ENCODE peak calls at places on chromosomes 12 and 14, in eight cellular contexts. V is RPMI7951, Y is GM04504, N is HT1080, W is lung, O is NCI-H1694, Z is colonic mucosa, T is brain microvascular endothelial cell. J is an unnamed sample.

GRCh38 chr14:53882684-53883083 is 73.9 kb downstream of the BMP4 start:
- DNase-seq in Y (no peak), W (no peak), Z (no peak), V (no peak), T (no peak), O (no peak), N (no peak), J (peak)

GRCh38 chr12:130007771-130008170 is 103.9 kb upstream of the TMEM132D start:
- DNase-seq in O (no peak), T (no peak), N (no peak), W (no peak), Z (no peak), V (no peak), Y (no peak), J (no peak)

GRCh38 chr12:64965920-64966319 is 141.5 kb downstream of the TBC1D30 start:
- DNase-seq in O (no peak), N (no peak), Z (no peak), W (no peak), V (no peak), Y (no peak), T (no peak), J (no peak)

GRCh38 chr12:76037130-76038105 is 5.8 kb upstream of the PHLDA1 start:
- DNase-seq in N (peak), O (peak), V (peak), Z (peak), Y (no peak), W (no peak), T (peak), J (peak)

GRCh38 chr12:46150735-46151134 is 118.1 kb downstream of the SLC38A1 start:
- DNase-seq in T (no peak), Z (no peak), V (no peak), O (no peak), N (no peak), W (no peak), Y (no peak), J (no peak)

GRCh38 chr12:109836916-109837315 is 3.7 kb upstream of the TRPV4 start:
- DNase-seq in Z (no peak), N (peak), W (no peak), O (no peak), Y (no peak), T (no peak), V (no peak), J (peak)

GRCh38 chr12:28872654-28873268 is 276.3 kb upstream of the FAR2 start:
- DNase-seq in N (peak), W (peak), Y (peak), Z (peak), T (peak), V (peak), O (peak), J (peak)

GRCh38 chr12:104132351-104132956 is 5.6 kb downstream of the NFYB start:
- DNase-seq in V (no peak), T (no peak), W (no peak), N (no peak), Y (no peak), O (no peak), Z (no peak), J (no peak)

GRCh38 chr14:68104518-68104917 is 284.9 kb downstream of the RAD51B start:
- DNase-seq in T (peak), Y (peak), V (no peak), W (no peak), O (no peak), Z (no peak), N (peak), J (peak)

GRCh38 chr14:51743588-51744000 is 91.9 kb downstream of the FRMD6 start:
- DNase-seq in O (no peak), W (no peak), Z (no peak), T (no peak), Y (no peak), N (no peak), V (no peak), J (no peak)

GRCh38 chr12:49400304-49400703 is 33.0 kb downstream of the SPATS2 start:
- DNase-seq in O (no peak), Z (no peak), T (peak), V (no peak), Y (no peak), W (no peak), N (no peak), J (no peak)

GRCh38 chr14:46788994-46789393 is 137.4 kb upstream of the RPL10L start:
- DNase-seq in T (no peak), W (no peak), O (no peak), Z (no peak), N (no peak), V (no peak), Y (no peak), J (no peak)

GRCh38 chr14:33799705-33800269 is 151.1 kb downstream of the EGLN3 start:
- DNase-seq in Z (no peak), O (no peak), N (no peak), V (no peak), T (no peak), Y (no peak), W (no peak), J (no peak)

GRCh38 chr12:75390899-75391538 is at the start of gene GLIPR1L2:
- DNase-seq in T (peak), N (peak), O (peak), Z (peak), V (peak), Y (peak), W (peak), J (peak)

GRCh38 chr12:123142948-123143752 is 7.7 kb downstream of the PITPNM2 start:
- DNase-seq in T (no peak), O (no peak), Y (no peak), Z (peak), N (no peak), W (peak), V (peak), J (peak)

GRCh38 chr12:55972045-55972843 is 1.6 kb upstream of the RAB5B start:
- DNase-seq in T (peak), W (peak), V (peak), N (peak), Y (peak), O (no peak), Z (no peak), J (peak)

GRCh38 chr14:57533214-57533613 is 39.6 kb upstream of the CCDC198 start:
- DNase-seq in O (peak), Z (no peak), Y (peak), W (no peak), N (peak), V (peak), T (peak), J (peak)

GRCh38 chr12:58176296-58176869 is 235.0 kb downstream of the ATP23 start:
- DNase-seq in V (peak), Z (peak), T (peak), N (peak), Y (peak), W (no peak), O (peak), J (peak)

GRCh38 chr12:124364543-124364942 is 69.7 kb downstream of the RFLNA start:
- DNase-seq in Y (no peak), O (no peak), Z (no peak), N (no peak), V (no peak), W (no peak), T (no peak), J (no peak)

GRCh38 chr14:21880918-21881317 is 207.3 kb upstream of the OR4E1 start:
- DNase-seq in T (peak), Y (no peak), Z (no peak), N (no peak), W (no peak), V (no peak), O (no peak), J (no peak)

GRCh38 chr12:130650131-130650530 is 66.0 kb downstream of the RIMBP2 start:
- DNase-seq in N (no peak), W (no peak), V (no peak), O (peak), T (no peak), Y (no peak), Z (no peak), J (no peak)

GRCh38 chr12:94762259-94762942 is 112.0 kb upstream of the TMCC3 start:
- DNase-seq in N (no peak), Z (no peak), T (no peak), Y (no peak), W (no peak), O (no peak), V (no peak), J (no peak)

J was measured in M059J.